ENCODE peak calls at places on chromosome 12, in four cellular contexts. X is AG04450, C is psoas muscle, L is adrenal gland. B is an unnamed sample.

GRCh38 chr12:8828514-8829127 is 6.2 kb downstream of the A2ML1 start:
- DNase-seq in X (no peak), C (no peak), L (no peak), B (no peak)

GRCh38 chr12:93526786-93527428 is 45.6 kb upstream of the SOCS2 start:
- DNase-seq in X (peak; percentile 85), C (no peak), L (peak; percentile 47), B (no peak)

GRCh38 chr12:57491393-57492280 is 3.8 kb downstream of the MARS1 start:
- DNase-seq in X (no peak), C (no peak), L (no peak), B (no peak)

GRCh38 chr12:54352022-54352531 is 12.2 kb downstream of the GPR84 start:
- DNase-seq in X (no peak), C (peak; percentile 86), L (peak; percentile 49), B (peak; percentile 43)

GRCh38 chr12:52537101-52537500 is 15.8 kb downstream of the KRT71 start:
- DNase-seq in X (no peak), C (no peak), L (no peak), B (no peak)

GRCh38 chr12:104131609-104132008 is 6.4 kb downstream of the NFYB start:
- DNase-seq in X (no peak), C (no peak), L (no peak), B (no peak)

GRCh38 chr12:41521872-41522379 is 333.8 kb downstream of the PDZRN4 start:
- DNase-seq in X (peak; percentile 84), C (no peak), L (peak; percentile 9), B (no peak)

GRCh38 chr12:104966677-104967076 is 8.6 kb upstream of the SLC41A2 start:
- DNase-seq in X (no peak), C (no peak), L (no peak), B (no peak)

GRCh38 chr12:30753761-30754382 is 879 bp downstream of the CAPRIN2 start:
- DNase-seq in X (no peak), C (no peak), L (no peak), B (no peak)

GRCh38 chr12:110365743-110366473 is 37.6 kb downstream of the ANAPC7 start:
- DNase-seq in X (no peak), C (no peak), L (no peak), B (no peak)

GRCh38 chr12:10904686-10905085 is 4.7 kb downstream of the TAS2R13 start:
- DNase-seq in X (no peak), C (no peak), L (no peak), B (no peak)

GRCh38 chr12:108857158-108857407 is 300 bp downstream of the SSH1 start:
- DNase-seq in X (no peak), C (peak; percentile 64), L (no peak), B (no peak)

GRCh38 chr12:109523071-109523470 is 45.6 kb downstream of the UBE3B start:
- DNase-seq in X (no peak), C (no peak), L (no peak), B (no peak)

GRCh38 chr12:104215638-104216297 is at the start of gene TXNRD1:
- DNase-seq in X (no peak), C (peak; percentile 91), L (peak; percentile 93), B (peak; percentile 85)

GRCh38 chr12:88185988-88186387 is 43.9 kb downstream of the TMTC3 start:
- DNase-seq in X (peak; percentile 11), C (no peak), L (no peak), B (no peak)

GRCh38 chr12:104006929-104007328 is 41.3 kb downstream of the TDG start:
- DNase-seq in X (peak; percentile 37), C (no peak), L (no peak), B (no peak)

GRCh38 chr12:101277443-101277842 is 2.5 kb upstream of the UTP20 start:
- DNase-seq in X (no peak), C (no peak), L (no peak), B (no peak)

GRCh38 chr12:12018454-12018853 is 52.3 kb upstream of the BCL2L14 start:
- DNase-seq in X (no peak), C (no peak), L (no peak), B (no peak)

GRCh38 chr12:3928538-3929220 is 55.5 kb upstream of the PARP11 start:
- DNase-seq in X (no peak), C (no peak), L (no peak), B (no peak)

GRCh38 chr12:119177724-119178380 is 879 bp upstream of the HSPB8 start:
- DNase-seq in X (no peak), C (no peak), L (no peak), B (no peak)

GRCh38 chr12:119181202-119181601 is 2.5 kb downstream of the HSPB8 start:
- DNase-seq in X (no peak), C (no peak), L (no peak), B (no peak)

GRCh38 chr12:119178544-119179334 is at the start of gene HSPB8:
- DNase-seq in X (peak; percentile 88), C (peak; percentile 99), L (peak; percentile 83), B (no peak)

GRCh38 chr12:119180380-119181040 is 1.8 kb downstream of the HSPB8 start:
- DNase-seq in X (no peak), C (peak; percentile 87), L (peak; percentile 8), B (no peak)

DNA sequence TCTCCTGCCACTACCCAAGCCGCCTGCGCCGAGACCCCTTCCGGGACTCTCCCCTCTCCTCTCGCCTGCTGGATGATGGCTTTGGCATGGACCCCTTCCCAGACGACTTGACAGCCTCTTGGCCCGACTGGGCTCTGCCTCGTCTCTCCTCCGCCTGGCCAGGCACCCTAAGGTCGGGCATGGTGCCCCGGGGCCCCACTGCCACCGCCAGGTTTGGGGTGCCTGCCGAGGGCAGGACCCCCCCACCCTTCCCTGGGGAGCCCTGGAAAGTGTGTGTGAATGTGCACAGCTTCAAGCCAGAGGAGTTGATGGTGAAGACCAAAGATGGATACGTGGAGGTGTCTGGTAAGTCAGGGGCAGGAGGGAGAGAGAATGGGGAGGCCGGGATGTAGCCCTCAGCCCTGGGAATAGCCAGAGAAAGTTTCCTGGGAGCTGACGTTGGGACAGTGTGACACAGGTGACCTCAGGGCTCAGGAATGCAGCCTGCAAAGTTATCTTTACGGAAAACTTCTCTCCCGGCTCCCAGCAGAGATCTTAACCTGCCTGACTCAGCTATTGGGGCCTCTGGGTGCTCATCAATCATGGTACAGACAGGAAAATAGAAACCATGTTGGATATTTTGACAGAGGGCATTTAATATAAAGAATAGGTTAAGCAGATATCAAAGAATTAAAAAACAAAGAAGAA is 747 bp downstream of the HSPB8 start:
- DNase-seq in X (no peak), C (no peak), L (peak; percentile 55), B (no peak)
- H3K27ac ChIP-seq in X (peak overlapping the region; percentile 91), C (peak overlapping the region; percentile 96), L (peak overlapping the region; percentile 86), B (no peak overlapping the region)

GRCh38 chr12:64678248-64678647 is 68.0 kb downstream of the RASSF3 start:
- DNase-seq in X (no peak), C (no peak), L (no peak), B (no peak)
- TF ChIP-seq CTCF in X (no peak), C (no peak), L (no peak), B (no peak)

GRCh38 chr12:51172515-51173431 is at the start of gene TFCP2:
- DNase-seq in X (peak; percentile 93), C (peak; percentile 99), L (peak; percentile 98), B (peak; percentile 89)
- H3K27ac ChIP-seq in X (peak within 1 kb of the TSS; percentile 100), C (peak within 1 kb of the TSS; percentile 99), L (peak within 1 kb of the TSS; percentile 100), B (peak within 1 kb of the TSS; percentile 91)

GRCh38 chr12:26058308-26058707 is 66.5 kb downstream of the BHLHE41 start:
- DNase-seq in X (no peak), C (no peak), L (no peak), B (no peak)
- TF ChIP-seq CTCF in X (no peak), C (no peak), L (no peak), B (no peak)

DNA sequence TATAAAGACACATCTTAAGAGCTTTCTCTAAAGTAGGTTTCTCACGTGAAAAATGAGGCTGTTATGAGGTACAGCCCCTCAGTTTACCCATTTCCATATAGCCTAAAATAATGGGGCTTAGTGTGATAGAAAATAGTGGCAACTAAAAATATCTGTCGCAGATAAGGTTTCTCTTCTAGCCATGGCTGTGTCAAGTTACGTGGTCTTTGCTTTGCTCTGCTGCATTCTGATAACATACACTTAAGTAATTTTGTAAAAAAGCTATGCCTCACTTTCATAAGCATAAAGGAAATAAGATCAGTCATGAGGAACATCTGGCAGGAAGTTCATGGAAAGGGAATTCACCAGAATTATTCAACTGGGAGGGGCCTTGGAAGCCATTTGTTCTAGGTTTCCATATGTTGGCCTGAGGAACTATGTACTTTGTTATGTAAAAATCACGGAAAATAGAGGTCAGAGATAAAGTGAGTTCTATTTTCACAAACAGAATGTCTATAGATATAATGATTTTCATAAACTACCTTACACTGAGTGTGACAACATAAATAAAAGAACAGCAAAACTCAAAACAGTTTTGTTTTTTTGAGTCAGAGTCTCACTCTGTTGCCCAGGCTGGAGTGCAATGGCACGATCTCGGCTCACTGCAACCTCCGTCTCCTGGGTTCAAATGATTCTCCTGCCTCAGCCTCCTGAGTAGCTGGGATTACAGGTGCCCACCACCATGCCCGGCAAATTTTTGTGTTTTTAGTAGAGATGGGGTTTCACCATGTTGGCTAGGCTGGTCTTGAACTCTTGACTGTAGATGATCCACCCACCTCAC is 195.6 kb upstream of the KRR1 start:
- DNase-seq in X (no peak), C (no peak), L (no peak), B (no peak)
- H3K27ac ChIP-seq in X (peak overlapping the region; percentile 84), C (peak overlapping the region; percentile 40), L (peak overlapping the region; percentile 11), B (no peak overlapping the region)

DNA sequence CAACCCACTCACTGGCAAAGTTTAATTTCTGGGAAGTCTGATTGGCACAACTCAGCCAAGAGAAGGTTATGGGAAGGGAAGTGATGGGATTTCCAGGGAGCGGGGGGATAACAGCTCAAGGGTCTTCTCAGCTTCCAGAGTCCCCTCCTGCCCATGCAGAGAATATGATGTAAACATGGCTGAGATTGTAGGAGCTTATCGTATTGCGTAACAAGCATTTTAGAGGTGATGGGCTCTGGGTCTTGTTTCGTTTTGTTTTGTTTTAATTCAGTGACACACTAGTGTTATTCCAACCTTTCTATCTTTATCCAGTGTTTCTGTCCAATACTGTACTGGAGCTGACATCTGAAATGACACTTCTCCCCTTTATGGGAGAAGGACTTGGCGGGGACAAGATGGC is 762.1 kb upstream of the TMEM132C start:
- DNase-seq in X (no peak), C (no peak), L (no peak), B (no peak)
- TF ChIP-seq CTCF in X (no peak), C (no peak), L (no peak), B (no peak)

DNA sequence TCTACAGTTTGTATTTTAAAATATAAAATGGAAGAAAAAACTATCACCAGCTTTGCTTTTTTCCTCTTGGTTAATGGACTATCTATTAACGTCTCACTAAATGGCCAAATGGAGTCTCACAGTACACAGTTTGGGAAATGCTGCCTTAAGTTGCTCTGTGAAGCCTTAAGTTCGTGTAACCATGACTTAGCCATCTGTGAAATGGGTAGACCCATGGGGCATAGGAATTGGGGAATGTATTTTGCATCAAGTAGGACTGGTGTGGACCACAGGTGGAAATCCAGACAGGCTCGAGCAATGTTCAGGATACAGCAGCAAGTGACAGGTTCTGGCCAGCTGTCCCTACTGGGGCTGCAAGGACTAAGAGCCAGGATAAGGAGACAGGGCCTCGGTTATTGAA is 4.8 kb downstream of the P2RX7 start:
- DNase-seq in X (no peak), C (no peak), L (no peak), B (no peak)
- H3K27ac ChIP-seq in X (no peak overlapping the region), C (no peak overlapping the region), L (no peak overlapping the region), B (no peak overlapping the region)

DNA sequence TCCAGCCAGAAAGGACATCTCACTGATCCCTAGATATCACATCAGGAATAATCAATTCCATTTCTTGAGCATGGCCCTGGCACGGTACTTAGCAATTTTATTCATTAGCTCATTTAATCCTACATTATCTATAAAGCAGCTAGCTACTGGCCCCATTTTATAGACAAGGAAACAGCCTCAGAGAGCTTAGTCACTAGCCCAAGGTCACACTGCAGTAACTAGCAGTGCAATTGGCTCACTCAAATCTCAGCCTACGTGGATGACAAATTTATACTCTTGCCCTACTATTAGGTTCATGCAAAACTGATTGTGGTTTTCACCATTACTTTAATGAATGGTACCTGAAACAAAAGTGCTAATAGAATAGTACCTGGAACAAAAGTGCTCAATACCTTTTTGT is 41.7 kb downstream of the NUAK1 start:
- DNase-seq in X (no peak), C (no peak), L (peak; percentile 44), B (no peak)
- TF ChIP-seq CTCF in X (no peak), C (no peak), L (no peak), B (no peak)

B was measured in CD4-positive, alpha-beta T cell.